ENCODE peak calls at places on chromosomes 5 and 9, in six cellular contexts. Z is neural progenitor cell, M is hepatocyte, W is SK-N-SH, S is GM23248, R is MM.1S. U is an unnamed sample.

GRCh38 chr5:180647941-180648500 is 1.4 kb downstream of the FLT4 start:
- DNase-seq in Z (no peak), S (no peak), R (no peak), M (peak), W (peak), U (no peak)

GRCh38 chr5:168291281-168291960 is at the start of gene WWC1:
- DNase-seq in Z (peak), M (peak), W (peak), R (peak), S (peak), U (no peak)

GRCh38 chr5:97554992-97555981 is 372.2 kb upstream of the RIOK2 start:
- DNase-seq in M (no peak), W (no peak), S (peak), Z (no peak), R (no peak), U (no peak)

GRCh38 chr5:54900906-54901725 is 84.3 kb downstream of the ESM1 start:
- DNase-seq in S (peak), W (no peak), M (peak), Z (no peak), R (no peak), U (no peak)

GRCh38 chr9:115008536-115008935 is 78.1 kb upstream of the TNFSF8 start:
- DNase-seq in S (peak), W (no peak), R (no peak), Z (peak), M (peak), U (no peak)

GRCh38 chr9:105286098-105286497 is 41.6 kb downstream of the SLC44A1 start:
- DNase-seq in M (no peak), S (no peak), R (no peak), Z (no peak), W (no peak), U (no peak)

GRCh38 chr5:122471031-122471751 is 159.2 kb downstream of the SNCAIP start:
- DNase-seq in R (no peak), M (no peak), Z (peak), W (no peak), S (no peak), U (no peak)

GRCh38 chr9:93665128-93665565 is 88.8 kb downstream of the PHF2 start:
- DNase-seq in R (no peak), W (no peak), Z (no peak), M (no peak), S (no peak), U (no peak)

GRCh38 chr5:3258050-3258449 is 337.6 kb upstream of the IRX1 start:
- DNase-seq in R (no peak), W (no peak), Z (no peak), S (no peak), M (no peak), U (no peak)

GRCh38 chr5:59036274-59036961 is 453.5 kb downstream of the RAB3C start:
- DNase-seq in W (no peak), Z (no peak), S (peak), R (no peak), M (peak), U (no peak)

GRCh38 chr5:100313657-100314056 is 221.5 kb upstream of the FAM174A start:
- DNase-seq in W (no peak), S (no peak), M (no peak), R (no peak), Z (no peak), U (no peak)

GRCh38 chr5:123429993-123430392 is 6.8 kb upstream of the CEP120 start:
- DNase-seq in R (no peak), Z (no peak), S (peak), M (peak), W (no peak), U (no peak)

GRCh38 chr5:132774406-132774805 is 2.6 kb downstream of the SEPTIN8 start:
- DNase-seq in Z (no peak), R (no peak), W (no peak), S (peak), M (no peak), U (no peak)

GRCh38 chr5:78738693-78739300 is 90.2 kb upstream of the LHFPL2 start:
- DNase-seq in S (no peak), W (no peak), Z (no peak), R (no peak), M (no peak), U (no peak)

GRCh38 chr9:79446540-79447307 is 125.0 kb upstream of the TLE4 start:
- DNase-seq in Z (no peak), S (no peak), R (no peak), M (no peak), W (no peak), U (no peak)

GRCh38 chr9:114166103-114166470 is 10.8 kb downstream of the COL27A1 start:
- DNase-seq in R (no peak), W (no peak), M (no peak), Z (no peak), S (no peak), U (no peak)

GRCh38 chr9:86061972-86062739 is 37.2 kb downstream of the GOLM1 start:
- DNase-seq in R (no peak), S (no peak), W (no peak), M (no peak), Z (no peak), U (no peak)

GRCh38 chr9:91056917-91057316 is 255.3 kb downstream of the SYK start:
- DNase-seq in R (no peak), S (peak), Z (no peak), W (no peak), M (no peak), U (no peak)

GRCh38 chr9:15295761-15296405 is 11.1 kb downstream of the TTC39B start:
- DNase-seq in Z (no peak), S (peak), R (peak), M (peak), W (no peak), U (no peak)

GRCh38 chr9:129343119-129343696 is 165.1 kb upstream of the IER5L start:
- DNase-seq in R (no peak), M (no peak), W (no peak), Z (no peak), S (no peak), U (no peak)

GRCh38 chr5:113375492-113376060 is 59.2 kb downstream of the TSSK1B start:
- DNase-seq in S (no peak), M (no peak), W (no peak), Z (no peak), R (no peak), U (no peak)

GRCh38 chr9:136592666-136593065 is 46.8 kb upstream of the NOTCH1 start:
- DNase-seq in W (no peak), Z (no peak), M (no peak), S (no peak), R (no peak), U (no peak)

GRCh38 chr9:70258692-70259511 is at the start of gene SMC5:
- DNase-seq in R (peak), Z (peak), M (peak), S (peak), W (peak), U (peak)

GRCh38 chr5:36366883-36367282 is 65.2 kb upstream of the RANBP3L start:
- DNase-seq in Z (no peak), R (no peak), W (no peak), S (peak), M (no peak), U (no peak)

GRCh38 chr5:64364426-64364825 is 141.4 kb upstream of the RGS7BP start:
- DNase-seq in R (no peak), M (no peak), W (no peak), Z (no peak), S (no peak), U (no peak)

GRCh38 chr5:74272831-74273545 is 367.5 kb downstream of the ENC1 start:
- DNase-seq in Z (no peak), W (no peak), R (no peak), M (no peak), S (peak), U (no peak)

GRCh38 chr9:125748511-125749099 is 1.4 kb downstream of the PBX3 start:
- DNase-seq in Z (peak), S (peak), M (peak), R (no peak), W (peak), U (no peak)

GRCh38 chr9:4116091-4116581 is 183.7 kb downstream of the GLIS3 start:
- DNase-seq in R (no peak), W (no peak), M (no peak), Z (no peak), S (peak), U (no peak)

GRCh38 chr5:15790446-15791005 is 290.5 kb downstream of the FBXL7 start:
- DNase-seq in M (no peak), S (peak), R (no peak), Z (no peak), W (no peak), U (no peak)

GRCh38 chr9:3028535-3028934 is 184.6 kb upstream of the PUM3 start:
- DNase-seq in M (no peak), W (no peak), S (no peak), R (no peak), Z (no peak), U (no peak)

GRCh38 chr5:172078726-172079345 is 72.4 kb upstream of the FBXW11 start:
- DNase-seq in W (no peak), R (no peak), Z (no peak), S (no peak), M (no peak), U (no peak)

GRCh38 chr5:93018461-93018860 is 562.6 kb downstream of the NR2F1-AS1 start:
- DNase-seq in S (peak), W (no peak), Z (no peak), R (no peak), M (no peak), U (no peak)

GRCh38 chr9:35406183-35406959 is 83.5 kb upstream of the RUSC2 start:
- DNase-seq in M (peak), S (peak), R (no peak), W (no peak), Z (peak), U (no peak)

GRCh38 chr9:28620011-28620410 is 1046.7 kb upstream of the C9orf72 start:
- DNase-seq in Z (no peak), R (no peak), W (no peak), S (no peak), M (no peak), U (no peak)

GRCh38 chr9:109383356-109383755 is 62.5 kb upstream of the EPB41L4B start:
- DNase-seq in W (no peak), R (no peak), S (no peak), M (no peak), Z (no peak), U (no peak)
- H3K4me2 ChIP-seq in W (no peak), R (no peak), S (no peak), M (no peak), Z (no peak), U (no peak)

GRCh38 chr5:32276173-32276853 is 36.4 kb downstream of the MTMR12 start:
- DNase-seq in R (peak), W (no peak), S (peak), M (peak), Z (no peak), U (peak)

GRCh38 chr5:32277782-32278181 is 35.0 kb downstream of the MTMR12 start:
- DNase-seq in Z (no peak), M (no peak), W (no peak), S (peak), R (no peak), U (no peak)

GRCh38 chr5:32279786-32280185 is 33.0 kb downstream of the MTMR12 start:
- DNase-seq in R (no peak), W (no peak), S (no peak), Z (no peak), M (no peak), U (no peak)

GRCh38 chr5:32279223-32279622 is 33.5 kb downstream of the MTMR12 start:
- DNase-seq in W (no peak), S (no peak), R (no peak), M (no peak), Z (no peak), U (no peak)

GRCh38 chr5:32278403-32278802 is 34.3 kb downstream of the MTMR12 start:
- DNase-seq in R (peak), S (peak), Z (no peak), W (no peak), M (peak), U (no peak)
- TF ChIP-seq EZH2phosphoT487 in R (no peak), S (no peak), Z (no peak), W (no peak), M (no peak), U (no peak)

GRCh38 chr5:1504244-1504595 is 19.5 kb downstream of the LPCAT1 start:
- DNase-seq in Z (no peak), R (no peak), M (no peak), W (no peak), S (no peak), U (no peak)
- H3K4me3 ChIP-seq in Z (no peak), R (no peak), M (no peak), W (no peak), S (no peak), U (peak)

DNA sequence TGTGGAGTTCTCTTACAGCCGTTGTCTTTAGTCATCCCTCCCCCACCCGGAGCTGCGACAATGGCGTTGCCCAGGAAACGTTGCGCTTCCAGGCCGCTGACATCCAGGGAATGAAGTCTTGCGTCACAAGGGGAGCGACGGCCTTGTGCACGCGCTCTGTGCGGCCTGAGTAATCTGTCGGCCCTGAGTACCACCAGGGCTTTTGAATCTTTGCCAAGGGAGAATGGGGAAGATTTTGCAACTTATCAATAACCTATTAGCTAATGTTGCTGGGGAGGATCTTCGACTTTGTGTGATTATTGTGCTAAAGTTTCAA is at the start of gene SOX30:
- DNase-seq in W (no peak), M (no peak), S (no peak), R (no peak), Z (no peak), U (no peak)
- H3K4me2 ChIP-seq in W (no peak), M (no peak), S (peak), R (peak), Z (no peak), U (no peak)

U was measured in OCI-LY7.